ENCODE peak calls at places on chromosomes 5 and 9, in seven cellular contexts. One of them, this sample, is unnamed.

GRCh38 chr9:71941060-71941568 is 29.7 kb downstream of the C9orf85 start:
- DNase-seq in foreskin fibroblast: peak
- DNase-seq in ovary: no peak
- DNase-seq in heart right ventricle: no peak
- DNase-seq in transverse colon: no peak
- DNase-seq in fibroblast of lung: peak
- DNase-seq in sigmoid colon: no peak
- DNase-seq in this sample: no peak

GRCh38 chr9:91427873-91428272 is 4.2 kb upstream of the NFIL3 start:
- DNase-seq in foreskin fibroblast: no peak
- DNase-seq in ovary: no peak
- DNase-seq in heart right ventricle: no peak
- DNase-seq in transverse colon: no peak
- DNase-seq in fibroblast of lung: peak
- DNase-seq in sigmoid colon: no peak
- DNase-seq in this sample: no peak

GRCh38 chr5:131281133-131281867 is 17.4 kb downstream of the CDC42SE2 start:
- DNase-seq in foreskin fibroblast: no peak
- DNase-seq in ovary: no peak
- DNase-seq in heart right ventricle: no peak
- DNase-seq in transverse colon: no peak
- DNase-seq in fibroblast of lung: peak
- DNase-seq in sigmoid colon: no peak
- DNase-seq in this sample: no peak

GRCh38 chr5:35159370-35159742 is 70.9 kb downstream of the PRLR start:
- DNase-seq in foreskin fibroblast: no peak
- DNase-seq in ovary: no peak
- DNase-seq in heart right ventricle: no peak
- DNase-seq in transverse colon: no peak
- DNase-seq in fibroblast of lung: no peak
- DNase-seq in sigmoid colon: no peak
- DNase-seq in this sample: peak

GRCh38 chr9:32915802-32916201 is 85.6 kb downstream of the APTX start:
- DNase-seq in foreskin fibroblast: no peak
- DNase-seq in ovary: no peak
- DNase-seq in heart right ventricle: no peak
- DNase-seq in transverse colon: no peak
- DNase-seq in fibroblast of lung: no peak
- DNase-seq in sigmoid colon: no peak
- DNase-seq in this sample: no peak

GRCh38 chr5:91166040-91166807 is 216.9 kb downstream of the ARRDC3 start:
- DNase-seq in foreskin fibroblast: no peak
- DNase-seq in ovary: no peak
- DNase-seq in heart right ventricle: no peak
- DNase-seq in transverse colon: no peak
- DNase-seq in fibroblast of lung: peak
- DNase-seq in sigmoid colon: no peak
- DNase-seq in this sample: no peak

GRCh38 chr9:12878342-12878978 is 103.6 kb downstream of the LURAP1L start:
- DNase-seq in foreskin fibroblast: peak
- DNase-seq in ovary: no peak
- DNase-seq in heart right ventricle: no peak
- DNase-seq in transverse colon: no peak
- DNase-seq in fibroblast of lung: peak
- DNase-seq in sigmoid colon: no peak
- DNase-seq in this sample: no peak

GRCh38 chr5:103393131-103393754 is 134.7 kb downstream of the MACIR start:
- DNase-seq in foreskin fibroblast: peak
- DNase-seq in ovary: no peak
- DNase-seq in heart right ventricle: no peak
- DNase-seq in transverse colon: no peak
- DNase-seq in fibroblast of lung: peak
- DNase-seq in sigmoid colon: peak
- DNase-seq in this sample: peak

GRCh38 chr5:52469420-52469819 is 318.3 kb upstream of the ITGA1 start:
- DNase-seq in foreskin fibroblast: no peak
- DNase-seq in ovary: no peak
- DNase-seq in heart right ventricle: no peak
- DNase-seq in transverse colon: no peak
- DNase-seq in fibroblast of lung: no peak
- DNase-seq in sigmoid colon: no peak
- DNase-seq in this sample: no peak

GRCh38 chr5:139197710-139198669 is at the start of gene SIL1:
- DNase-seq in foreskin fibroblast: peak
- DNase-seq in ovary: peak
- DNase-seq in heart right ventricle: peak
- DNase-seq in transverse colon: peak
- DNase-seq in fibroblast of lung: peak
- DNase-seq in sigmoid colon: peak
- DNase-seq in this sample: peak
- H3K4me3 ChIP-seq in foreskin fibroblast: peak
- H3K4me3 ChIP-seq in ovary: peak
- H3K4me3 ChIP-seq in heart right ventricle: peak
- H3K4me3 ChIP-seq in transverse colon: peak
- H3K4me3 ChIP-seq in fibroblast of lung: peak
- H3K4me3 ChIP-seq in sigmoid colon: peak
- H3K4me3 ChIP-seq in this sample: peak

DNA sequence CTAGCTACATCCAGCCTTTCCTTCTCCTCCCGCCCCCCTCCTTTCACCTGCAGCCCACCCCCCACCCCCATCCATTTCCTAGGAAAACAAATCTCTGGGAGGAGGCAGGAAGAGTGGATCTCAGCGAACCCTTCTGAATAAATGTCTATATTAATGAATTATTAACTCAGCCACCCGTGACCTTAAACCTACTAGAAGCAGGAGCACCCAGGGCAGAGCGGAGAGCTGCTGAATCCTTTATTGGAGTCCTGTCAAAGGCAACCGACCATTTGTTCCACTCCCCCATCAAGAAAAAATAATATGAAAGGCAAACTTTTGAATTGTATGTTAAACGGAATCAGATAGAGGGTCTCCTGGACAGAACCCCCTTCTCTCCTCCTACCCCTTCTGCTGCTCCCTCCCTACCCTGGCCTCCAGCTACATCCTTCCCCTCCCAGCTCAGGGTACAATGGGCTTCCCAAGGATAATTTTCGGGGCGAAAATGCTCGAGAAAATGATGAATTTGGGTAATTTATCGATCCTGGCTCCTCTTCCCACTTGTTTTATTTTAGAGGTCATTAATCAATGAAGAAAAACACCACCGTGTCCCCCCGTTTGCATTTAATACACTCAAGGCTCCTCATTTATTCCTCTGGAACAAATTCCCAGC is 3.3 kb upstream of the PRDM6 start:
- DNase-seq in foreskin fibroblast: no peak
- DNase-seq in ovary: no peak
- DNase-seq in heart right ventricle: no peak
- DNase-seq in transverse colon: no peak
- DNase-seq in fibroblast of lung: no peak
- DNase-seq in sigmoid colon: no peak
- DNase-seq in this sample: no peak
- H3K4me3 ChIP-seq in foreskin fibroblast: no peak
- H3K4me3 ChIP-seq in ovary: no peak
- H3K4me3 ChIP-seq in heart right ventricle: no peak
- H3K4me3 ChIP-seq in transverse colon: no peak
- H3K4me3 ChIP-seq in fibroblast of lung: no peak
- H3K4me3 ChIP-seq in sigmoid colon: no peak
- H3K4me3 ChIP-seq in this sample: peak

GRCh38 chr9:93059960-93060591 is 1.6 kb downstream of the SUSD3 start:
- DNase-seq in foreskin fibroblast: no peak
- DNase-seq in ovary: peak
- DNase-seq in heart right ventricle: no peak
- DNase-seq in transverse colon: no peak
- DNase-seq in fibroblast of lung: no peak
- DNase-seq in sigmoid colon: no peak
- DNase-seq in this sample: no peak

GRCh38 chr9:93060746-93061259 is 2.3 kb downstream of the SUSD3 start:
- DNase-seq in foreskin fibroblast: no peak
- DNase-seq in ovary: peak
- DNase-seq in heart right ventricle: no peak
- DNase-seq in transverse colon: no peak
- DNase-seq in fibroblast of lung: peak
- DNase-seq in sigmoid colon: no peak
- DNase-seq in this sample: no peak

GRCh38 chr9:93057703-93058356 is 671 bp upstream of the SUSD3 start:
- DNase-seq in foreskin fibroblast: no peak
- DNase-seq in ovary: peak
- DNase-seq in heart right ventricle: no peak
- DNase-seq in transverse colon: no peak
- DNase-seq in fibroblast of lung: no peak
- DNase-seq in sigmoid colon: no peak
- DNase-seq in this sample: no peak

GRCh38 chr9:93058357-93059096 is at the start of gene SUSD3:
- DNase-seq in foreskin fibroblast: no peak
- DNase-seq in ovary: peak
- DNase-seq in heart right ventricle: peak
- DNase-seq in transverse colon: peak
- DNase-seq in fibroblast of lung: peak
- DNase-seq in sigmoid colon: peak
- DNase-seq in this sample: peak

GRCh38 chr9:93059097-93059959 is 827 bp downstream of the SUSD3 start:
- DNase-seq in foreskin fibroblast: no peak
- DNase-seq in ovary: peak
- DNase-seq in heart right ventricle: no peak
- DNase-seq in transverse colon: peak
- DNase-seq in fibroblast of lung: no peak
- DNase-seq in sigmoid colon: no peak
- DNase-seq in this sample: no peak
- H3K4me3 ChIP-seq in foreskin fibroblast: no peak
- H3K4me3 ChIP-seq in ovary: peak
- H3K4me3 ChIP-seq in heart right ventricle: peak
- H3K4me3 ChIP-seq in transverse colon: peak
- H3K4me3 ChIP-seq in fibroblast of lung: no peak
- H3K4me3 ChIP-seq in sigmoid colon: peak
- H3K4me3 ChIP-seq in this sample: peak

GRCh38 chr5:67648201-67648671 is 451.6 kb upstream of the CD180 start:
- DNase-seq in foreskin fibroblast: peak
- DNase-seq in ovary: peak
- DNase-seq in heart right ventricle: peak
- DNase-seq in transverse colon: peak
- DNase-seq in fibroblast of lung: peak
- DNase-seq in sigmoid colon: peak
- DNase-seq in this sample: no peak
- H3K4me3 ChIP-seq in foreskin fibroblast: no peak
- H3K4me3 ChIP-seq in ovary: no peak
- H3K4me3 ChIP-seq in heart right ventricle: no peak
- H3K4me3 ChIP-seq in transverse colon: no peak
- H3K4me3 ChIP-seq in fibroblast of lung: no peak
- H3K4me3 ChIP-seq in sigmoid colon: no peak
- H3K4me3 ChIP-seq in this sample: no peak

DNA sequence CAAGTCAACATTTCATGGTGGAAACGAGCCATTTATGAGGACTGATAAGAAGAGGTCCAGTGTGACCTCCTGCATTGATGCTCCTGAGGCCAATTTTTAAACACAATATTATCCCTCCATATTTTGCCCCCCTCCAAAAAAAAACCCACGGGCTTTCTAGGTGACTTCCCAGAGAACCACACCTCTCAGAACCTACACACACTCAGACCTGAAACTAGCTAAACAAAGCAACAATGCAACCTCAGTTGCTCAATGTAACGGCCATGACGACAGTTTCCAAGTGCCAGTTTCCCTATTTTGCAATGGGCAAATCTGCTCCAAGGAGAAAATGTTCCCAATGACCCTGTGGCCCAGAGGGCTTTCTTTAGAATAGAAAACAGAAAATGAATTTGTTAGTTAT is 3.5 kb downstream of the NRG2 start:
- DNase-seq in foreskin fibroblast: peak
- DNase-seq in ovary: no peak
- DNase-seq in heart right ventricle: no peak
- DNase-seq in transverse colon: peak
- DNase-seq in fibroblast of lung: no peak
- DNase-seq in sigmoid colon: no peak
- DNase-seq in this sample: no peak
- H3K4me3 ChIP-seq in foreskin fibroblast: no peak
- H3K4me3 ChIP-seq in ovary: no peak
- H3K4me3 ChIP-seq in heart right ventricle: no peak
- H3K4me3 ChIP-seq in transverse colon: no peak
- H3K4me3 ChIP-seq in fibroblast of lung: no peak
- H3K4me3 ChIP-seq in sigmoid colon: no peak
- H3K4me3 ChIP-seq in this sample: no peak

GRCh38 chr5:172838151-172838875 is 4.3 kb downstream of the ERGIC1 start:
- DNase-seq in foreskin fibroblast: no peak
- DNase-seq in ovary: no peak
- DNase-seq in heart right ventricle: no peak
- DNase-seq in transverse colon: no peak
- DNase-seq in fibroblast of lung: no peak
- DNase-seq in sigmoid colon: no peak
- DNase-seq in this sample: no peak

GRCh38 chr5:172835246-172836030 is 1.4 kb downstream of the ERGIC1 start:
- DNase-seq in foreskin fibroblast: no peak
- DNase-seq in ovary: no peak
- DNase-seq in heart right ventricle: no peak
- DNase-seq in transverse colon: no peak
- DNase-seq in fibroblast of lung: no peak
- DNase-seq in sigmoid colon: no peak
- DNase-seq in this sample: no peak

GRCh38 chr5:172840077-172840777 is 6.2 kb downstream of the ERGIC1 start:
- DNase-seq in foreskin fibroblast: no peak
- DNase-seq in ovary: no peak
- DNase-seq in heart right ventricle: no peak
- DNase-seq in transverse colon: no peak
- DNase-seq in fibroblast of lung: no peak
- DNase-seq in sigmoid colon: no peak
- DNase-seq in this sample: peak

GRCh38 chr5:172839669-172840068 is 5.6 kb downstream of the ERGIC1 start:
- DNase-seq in foreskin fibroblast: no peak
- DNase-seq in ovary: no peak
- DNase-seq in heart right ventricle: no peak
- DNase-seq in transverse colon: no peak
- DNase-seq in fibroblast of lung: no peak
- DNase-seq in sigmoid colon: no peak
- DNase-seq in this sample: no peak

DNA sequence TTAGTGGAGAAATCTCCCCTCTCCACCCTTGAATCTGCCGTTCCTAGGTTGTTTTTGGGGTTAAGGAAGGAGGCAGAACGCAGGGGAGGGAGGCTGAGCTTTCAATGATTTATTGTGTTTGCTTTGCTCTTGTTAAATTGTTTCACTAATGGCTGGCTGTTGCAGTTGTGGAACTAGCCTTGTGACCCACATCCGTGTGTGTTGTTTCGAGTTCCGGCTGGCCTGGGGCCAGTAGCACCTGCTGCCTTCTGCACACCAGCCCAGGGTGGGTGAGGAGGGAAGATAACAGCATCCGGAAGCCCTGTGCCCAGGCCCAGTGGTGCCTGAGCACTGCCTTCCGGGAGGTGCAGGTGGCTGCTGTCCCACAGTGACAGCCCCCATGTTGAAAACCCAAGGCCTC is 3.6 kb downstream of the ERGIC1 start:
- DNase-seq in foreskin fibroblast: no peak
- DNase-seq in ovary: peak
- DNase-seq in heart right ventricle: no peak
- DNase-seq in transverse colon: peak
- DNase-seq in fibroblast of lung: no peak
- DNase-seq in sigmoid colon: peak
- DNase-seq in this sample: no peak
- H3K4me3 ChIP-seq in foreskin fibroblast: no peak
- H3K4me3 ChIP-seq in ovary: no peak
- H3K4me3 ChIP-seq in heart right ventricle: peak
- H3K4me3 ChIP-seq in transverse colon: peak
- H3K4me3 ChIP-seq in fibroblast of lung: no peak
- H3K4me3 ChIP-seq in sigmoid colon: no peak
- H3K4me3 ChIP-seq in this sample: no peak

GRCh38 chr9:86669442-86669841 is 277.9 kb downstream of the GAS1 start:
- DNase-seq in foreskin fibroblast: no peak
- DNase-seq in ovary: no peak
- DNase-seq in heart right ventricle: no peak
- DNase-seq in transverse colon: no peak
- DNase-seq in fibroblast of lung: no peak
- DNase-seq in sigmoid colon: no peak
- DNase-seq in this sample: peak
- H3K4me3 ChIP-seq in foreskin fibroblast: no peak
- H3K4me3 ChIP-seq in ovary: no peak
- H3K4me3 ChIP-seq in heart right ventricle: no peak
- H3K4me3 ChIP-seq in transverse colon: no peak
- H3K4me3 ChIP-seq in fibroblast of lung: no peak
- H3K4me3 ChIP-seq in sigmoid colon: no peak
- H3K4me3 ChIP-seq in this sample: no peak

This sample was measured in neural progenitor cell.